ENCODE peak calls at places on chromosomes 6 and 20, in six cellular contexts. H is H9, B is trophoblast cell, W is IMR-90, V is neuronal stem cell, C is H1. F is an unnamed sample.
A peak's percentile ranks its signal among the peaks of the same experiment; 100 is the strongest.

GRCh38 chr6:170041526-170041925 is 249.4 kb downstream of the DLL1 start:
- DNase-seq in H (no peak), B (no peak), W (no peak), V (no peak), C (no peak), F (no peak)

GRCh38 chr6:89297695-89298351 is 17.3 kb downstream of the GABRR2 start:
- DNase-seq in H (no peak), B (peak; percentile 64), W (peak; percentile 99), V (no peak), C (no peak), F (peak; percentile 89)

GRCh38 chr20:37256286-37256685 is 5.3 kb downstream of the GHRH start:
- DNase-seq in H (no peak), B (no peak), W (no peak), V (no peak), C (no peak), F (no peak)

GRCh38 chr6:144066745-144067484 is 28.5 kb downstream of the SF3B5 start:
- DNase-seq in H (no peak), B (no peak), W (no peak), V (no peak), C (no peak), F (no peak)

GRCh38 chr6:29516108-29516507 is 28.4 kb upstream of the MAS1L start:
- DNase-seq in H (no peak), B (no peak), W (peak; percentile 5), V (no peak), C (no peak), F (no peak)

GRCh38 chr6:16758163-16758975 is 2.9 kb downstream of the ATXN1 start:
- DNase-seq in H (no peak), B (peak; percentile 32), W (no peak), V (peak; percentile 51), C (no peak), F (peak; percentile 57)

GRCh38 chr6:47092249-47092648 is 50.1 kb upstream of the ADGRF1 start:
- DNase-seq in H (no peak), B (no peak), W (no peak), V (no peak), C (no peak), F (peak; percentile 31)

GRCh38 chr6:166615059-166615770 is 11.8 kb downstream of the RPS6KA2 start:
- DNase-seq in H (no peak), B (no peak), W (no peak), V (no peak), C (no peak), F (peak; percentile 73)

GRCh38 chr20:39534846-39535245 is 572.7 kb downstream of the DHX35 start:
- DNase-seq in H (no peak), B (no peak), W (no peak), V (no peak), C (no peak), F (no peak)

GRCh38 chr6:168030218-168030693 is 32.8 kb downstream of the KIF25 start:
- DNase-seq in H (no peak), B (no peak), W (no peak), V (no peak), C (no peak), F (no peak)

GRCh38 chr6:116363759-116364158 is 7.0 kb upstream of the DSE start:
- DNase-seq in H (no peak), B (no peak), W (peak; percentile 38), V (no peak), C (no peak), F (peak; percentile 38)

GRCh38 chr20:47191074-47191673 is 165.3 kb downstream of the ZMYND8 start:
- DNase-seq in H (no peak), B (no peak), W (peak; percentile 35), V (no peak), C (no peak), F (no peak)

GRCh38 chr20:40986774-40987173 is 41.8 kb upstream of the TOP1 start:
- DNase-seq in H (no peak), B (no peak), W (no peak), V (no peak), C (no peak), F (no peak)

GRCh38 chr20:40826699-40827098 is 137.7 kb upstream of the MAFB start:
- DNase-seq in H (no peak), B (no peak), W (no peak), V (no peak), C (no peak), F (no peak)

GRCh38 chr6:71289039-71289801 is 609 bp downstream of the OGFRL1 start:
- DNase-seq in H (peak; percentile 43), B (no peak), W (no peak), V (peak; percentile 5), C (no peak), F (peak; percentile 54)

GRCh38 chr6:169669147-169669546 is 32.7 kb downstream of the WDR27 start:
- DNase-seq in H (no peak), B (no peak), W (no peak), V (no peak), C (no peak), F (no peak)

GRCh38 chr6:26043389-26044139 is 43.7 kb upstream of the HFE start:
- DNase-seq in H (no peak), B (peak; percentile 68), W (peak; percentile 99), V (peak; percentile 78), C (no peak), F (no peak)

GRCh38 chr6:13305256-13305650 is 23.1 kb downstream of the TBC1D7 start:
- DNase-seq in H (no peak), B (no peak), W (no peak), V (no peak), C (no peak), F (no peak)

GRCh38 chr6:169915769-169916550 is 164.5 kb downstream of the ERMARD start:
- DNase-seq in H (no peak), B (no peak), W (no peak), V (no peak), C (no peak), F (no peak)

GRCh38 chr6:112879920-112880413 is 532.8 kb downstream of the RFPL4B start:
- DNase-seq in H (peak; percentile 97), B (peak; percentile 72), W (no peak), V (no peak), C (peak; percentile 81), F (peak; percentile 17)

DNA sequence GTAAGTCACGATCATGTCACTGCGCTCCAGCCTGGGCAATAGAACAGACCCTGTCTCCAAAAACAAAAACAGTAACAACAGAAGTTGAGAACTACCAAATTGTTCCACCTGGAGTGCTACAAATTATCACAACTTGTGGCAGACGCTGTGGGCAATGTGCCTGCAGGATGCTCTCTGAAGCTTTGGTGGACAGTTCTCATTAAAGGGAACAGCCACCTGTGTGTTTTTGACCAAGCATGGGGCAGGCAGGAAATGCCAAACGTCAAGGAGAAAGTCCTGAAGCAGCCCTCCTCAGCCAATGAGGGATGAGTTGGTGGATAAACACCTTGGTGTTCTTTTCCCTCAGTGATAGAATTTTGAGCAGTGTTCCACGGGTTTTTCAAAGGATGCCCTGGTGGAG is 15.9 kb downstream of the COX4I2 start:
- DNase-seq in H (no peak), B (no peak), W (no peak), V (no peak), C (no peak), F (no peak)
- H4K91ac ChIP-seq in H (no peak overlapping the region), B (no peak overlapping the region), W (no peak overlapping the region), V (no peak overlapping the region), C (no peak overlapping the region), F (no peak overlapping the region)

DNA sequence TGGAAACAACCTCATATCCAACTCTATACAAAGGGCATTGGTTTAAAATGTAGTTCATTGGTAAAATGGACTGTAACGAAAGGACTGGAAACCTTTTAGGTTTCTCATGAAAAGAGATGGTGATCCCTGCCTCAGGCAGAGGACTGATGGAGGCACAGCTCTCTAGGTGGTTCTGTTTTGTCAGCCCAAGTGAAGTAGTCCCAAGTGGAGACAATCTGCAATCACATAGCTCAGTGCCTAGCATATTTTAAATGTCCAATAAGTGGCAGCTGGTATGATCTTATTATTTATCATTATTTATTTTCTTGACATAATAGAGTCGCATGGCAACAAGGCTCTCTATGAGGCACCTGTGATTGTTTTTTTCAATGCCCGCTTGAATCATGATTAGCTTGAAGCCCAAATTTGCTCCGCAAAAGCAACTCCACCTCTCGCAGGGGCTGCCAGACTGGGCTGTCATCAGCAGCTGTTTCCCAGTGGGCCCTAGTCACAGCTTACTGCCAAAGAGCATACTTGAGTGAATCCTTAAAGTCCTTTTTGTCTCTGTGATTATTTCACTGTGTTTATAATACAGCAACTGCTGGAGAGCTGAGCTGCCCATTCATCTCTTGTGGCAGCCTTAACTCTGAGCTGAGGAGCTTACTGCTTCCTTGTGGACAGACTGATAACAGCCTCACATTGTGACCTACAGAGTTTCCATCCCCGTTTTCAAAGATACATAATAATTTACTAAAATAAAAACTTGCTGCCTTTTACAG is 19.7 kb upstream of the ENPP1 start:
- DNase-seq in H (no peak), B (no peak), W (peak; percentile 72), V (no peak), C (no peak), F (peak; percentile 51)
- H4K91ac ChIP-seq in H (no peak overlapping the region), B (no peak overlapping the region), W (no peak overlapping the region), V (no peak overlapping the region), C (no peak overlapping the region), F (no peak overlapping the region)

GRCh38 chr20:2878515-2878914 is 5.2 kb downstream of the PTPRA start:
- DNase-seq in H (no peak), B (no peak), W (no peak), V (no peak), C (no peak), F (no peak)
- H4K91ac ChIP-seq in H (no peak overlapping the region), B (no peak overlapping the region), W (no peak overlapping the region), V (no peak overlapping the region), C (no peak overlapping the region), F (no peak overlapping the region)

GRCh38 chr20:63590218-63591146 is 16.4 kb upstream of the HELZ2 start:
- DNase-seq in H (no peak), B (no peak), W (no peak), V (no peak), C (no peak), F (no peak)

GRCh38 chr20:63587781-63588591 is 13.9 kb upstream of the HELZ2 start:
- DNase-seq in H (no peak), B (no peak), W (no peak), V (no peak), C (no peak), F (no peak)

GRCh38 chr20:63588641-63589041 is 14.6 kb upstream of the HELZ2 start:
- DNase-seq in H (no peak), B (no peak), W (no peak), V (no peak), C (no peak), F (no peak)

GRCh38 chr20:63591147-63591533 is 17.1 kb upstream of the HELZ2 start:
- DNase-seq in H (no peak), B (no peak), W (no peak), V (no peak), C (no peak), F (no peak)

DNA sequence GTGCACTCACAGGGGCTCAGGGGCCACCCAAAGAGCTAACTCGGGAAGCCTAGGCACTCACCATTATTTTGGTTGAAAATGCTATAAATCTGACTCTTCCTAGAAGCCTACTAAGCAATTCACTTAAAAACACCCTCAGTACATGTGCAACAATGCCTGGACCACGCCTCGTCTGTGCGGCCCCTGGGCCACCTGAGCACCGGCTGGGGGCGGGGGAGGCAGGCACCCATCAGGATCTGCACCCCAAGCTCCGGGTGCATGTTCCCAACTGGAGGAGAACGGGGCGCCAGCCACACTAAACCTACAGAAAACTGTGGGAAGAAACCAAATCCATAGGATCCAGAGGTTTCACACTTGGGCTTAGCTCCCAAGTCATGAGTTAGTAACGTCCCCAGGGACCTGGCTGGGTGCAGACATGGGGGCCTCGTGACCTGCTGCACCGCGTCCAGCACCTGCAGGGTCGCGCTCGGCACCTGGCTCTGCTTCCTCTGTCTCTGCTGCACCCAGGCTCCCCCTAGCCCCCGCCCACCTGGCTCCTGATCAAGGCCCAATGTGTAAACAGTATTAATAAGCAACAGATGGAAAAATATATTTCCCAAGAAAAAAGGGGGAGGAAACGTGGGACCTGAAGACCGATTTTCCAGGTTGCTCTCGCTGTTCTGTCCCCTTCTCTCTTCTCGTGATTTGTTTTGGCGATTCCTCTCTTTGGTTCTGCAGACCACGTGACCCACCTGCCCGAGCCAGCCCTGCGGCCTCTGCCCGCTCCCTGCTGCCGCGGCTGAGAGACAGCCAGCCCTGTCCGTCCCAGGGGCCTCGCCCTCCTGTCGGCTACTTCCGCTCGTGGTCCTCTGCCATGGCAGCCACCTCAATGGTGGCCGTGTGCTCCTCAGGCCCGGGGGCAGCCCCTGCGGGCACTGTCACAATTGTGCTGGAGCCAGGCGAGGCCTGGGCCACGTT is 15.5 kb upstream of the HELZ2 start:
- DNase-seq in H (no peak), B (no peak), W (no peak), V (no peak), C (no peak), F (no peak)
- H4K91ac ChIP-seq in H (no peak overlapping the region), B (no peak overlapping the region), W (no peak overlapping the region), V (no peak overlapping the region), C (no peak overlapping the region), F (no peak overlapping the region)